ENCODE peak calls at places on chromosomes 4 and X, in six cellular contexts. Z is lung; M is A549; A is upper lobe of right lung; I is body of pancreas; T is CD4-positive, alpha-beta T cell. H is an unnamed sample. For H3K9me3, the result is how much of the 10 kb centered on the place peaks cover.

GRCh38 chr4:25799522-25799921 is 63.3 kb downstream of the SEL1L3 start:
- DNase-seq in T (no peak), A (no peak), Z (no peak), M (no peak), I (no peak), H (no peak)

GRCh38 chr4:114782842-114783595 is 184.4 kb downstream of the UGT8 start:
- DNase-seq in I (no peak), Z (no peak), A (no peak), T (no peak), M (no peak), H (no peak)

GRCh38 chr4:32662803-32663202 is 1942.6 kb downstream of the PCDH7 start:
- DNase-seq in I (no peak), A (no peak), M (no peak), Z (no peak), T (no peak), H (no peak)

GRCh38 chr4:91092398-91092955 is 965.3 kb downstream of the CCSER1 start:
- DNase-seq in I (no peak), T (no peak), M (no peak), Z (no peak), A (no peak), H (peak)

GRCh38 chrX:129957241-129958099 is 25.0 kb upstream of the BCORL1 start:
- DNase-seq in I (peak), M (peak), T (no peak), A (peak), Z (peak), H (no peak)

GRCh38 chr4:112751447-112751846 is 114.5 kb downstream of the LARP7 start:
- DNase-seq in M (no peak), Z (no peak), T (no peak), I (no peak), A (no peak), H (no peak)

GRCh38 chr4:95360256-95360903 is 188.4 kb downstream of the UNC5C start:
- DNase-seq in Z (no peak), A (no peak), M (no peak), I (no peak), T (no peak), H (no peak)

GRCh38 chrX:103685396-103685795 is 1.1 kb downstream of the MORF4L2 start:
- DNase-seq in Z (no peak), M (peak), A (no peak), I (no peak), T (no peak), H (no peak)

GRCh38 chrX:36947214-36947613 is 61.0 kb upstream of the FAM47C start:
- DNase-seq in Z (no peak), I (no peak), T (no peak), A (no peak), M (no peak), H (no peak)

GRCh38 chrX:146224442-146224841 is 406.8 kb downstream of the SLITRK2 start:
- DNase-seq in T (no peak), M (no peak), I (no peak), Z (no peak), A (no peak), H (no peak)

GRCh38 chrX:80879143-80879542 is 69.5 kb upstream of the BRWD3 start:
- DNase-seq in I (peak), A (no peak), M (no peak), Z (no peak), T (no peak), H (peak)

GRCh38 chrX:64894454-64895038 is 81.7 kb downstream of the ZC4H2 start:
- DNase-seq in T (peak), I (peak), M (no peak), A (no peak), Z (no peak), H (peak)

GRCh38 chr4:158500054-158500453 is 21.6 kb upstream of the RXFP1 start:
- DNase-seq in I (no peak), Z (no peak), M (no peak), A (no peak), T (no peak), H (no peak)

GRCh38 chr4:185280608-185281007 is 71.2 kb downstream of the SNX25 start:
- DNase-seq in Z (no peak), M (no peak), I (no peak), T (no peak), A (no peak), H (no peak)

GRCh38 chrX:154017766-154018517 is 1.8 kb downstream of the IRAK1 start:
- DNase-seq in A (no peak), I (no peak), M (no peak), T (no peak), Z (no peak), H (peak)

GRCh38 chr4:44086753-44087152 is 361.9 kb downstream of the KCTD8 start:
- DNase-seq in A (no peak), M (no peak), Z (no peak), I (no peak), T (no peak), H (no peak)

GRCh38 chrX:3567681-3568080 is 145.8 kb downstream of the PRKX start:
- DNase-seq in Z (no peak), I (no peak), M (no peak), T (no peak), A (no peak), H (no peak)

GRCh38 chrX:76202471-76202870 is 29.6 kb downstream of the PBDC1 start:
- DNase-seq in M (no peak), A (no peak), T (no peak), I (no peak), Z (no peak), H (no peak)

GRCh38 chr4:71406459-71406963 is 67.7 kb downstream of the SLC4A4 start:
- DNase-seq in A (no peak), I (no peak), Z (no peak), T (no peak), M (no peak), H (no peak)

GRCh38 chrX:74160816-74161215 is 143.2 kb upstream of the ZCCHC13 start:
- DNase-seq in I (no peak), T (no peak), M (no peak), Z (no peak), A (no peak), H (no peak)

GRCh38 chrX:40078489-40079288 is 19.1 kb downstream of the BCOR start:
- DNase-seq in A (no peak), M (no peak), T (no peak), I (no peak), Z (no peak), H (no peak)

GRCh38 chr4:544386-545105 is 31.5 kb downstream of the TMEM271 start:
- DNase-seq in T (no peak), I (no peak), Z (no peak), M (no peak), A (no peak), H (no peak)

GRCh38 chrX:56797966-56798711 is 69.1 kb downstream of the NBDY start:
- DNase-seq in M (no peak), Z (peak), A (peak), T (no peak), I (peak), H (no peak)

GRCh38 chr4:139815646-139816601 is 150.3 kb downstream of the MGST2 start:
- DNase-seq in A (no peak), Z (no peak), I (peak), T (no peak), M (no peak), H (no peak)

GRCh38 chrX:43633081-43633480 is 23.0 kb upstream of the MAOA start:
- DNase-seq in M (no peak), I (no peak), A (no peak), Z (no peak), T (no peak), H (no peak)

GRCh38 chrX:43631841-43632240 is 24.3 kb upstream of the MAOA start:
- DNase-seq in T (no peak), M (no peak), A (no peak), Z (no peak), I (no peak), H (no peak)

GRCh38 chrX:43627147-43627546 is 29.0 kb upstream of the MAOA start:
- DNase-seq in M (no peak), T (no peak), A (no peak), I (no peak), Z (no peak), H (no peak)

GRCh38 chrX:43627669-43628068 is 28.4 kb upstream of the MAOA start:
- DNase-seq in Z (no peak), A (no peak), I (no peak), T (no peak), M (no peak), H (no peak)

GRCh38 chrX:43629229-43629628 is 26.9 kb upstream of the MAOA start:
- DNase-seq in T (no peak), I (no peak), M (no peak), A (no peak), Z (no peak), H (no peak)
- H3K9me3 ChIP-seq in T (under half), I (under half), M (under half), A (under half), Z (under half), H (under half)

GRCh38 chr4:145217339-145217738 is 37.0 kb upstream of the OTUD4 start:
- DNase-seq in Z (no peak), I (no peak), T (no peak), M (no peak), A (no peak), H (no peak)

GRCh38 chr4:145218251-145218650 is 37.9 kb upstream of the OTUD4 start:
- DNase-seq in Z (no peak), I (peak), T (no peak), M (no peak), A (no peak), H (no peak)

GRCh38 chr4:145213245-145213644 is 32.9 kb upstream of the OTUD4 start:
- DNase-seq in M (no peak), I (no peak), Z (no peak), A (no peak), T (no peak), H (no peak)

DNA sequence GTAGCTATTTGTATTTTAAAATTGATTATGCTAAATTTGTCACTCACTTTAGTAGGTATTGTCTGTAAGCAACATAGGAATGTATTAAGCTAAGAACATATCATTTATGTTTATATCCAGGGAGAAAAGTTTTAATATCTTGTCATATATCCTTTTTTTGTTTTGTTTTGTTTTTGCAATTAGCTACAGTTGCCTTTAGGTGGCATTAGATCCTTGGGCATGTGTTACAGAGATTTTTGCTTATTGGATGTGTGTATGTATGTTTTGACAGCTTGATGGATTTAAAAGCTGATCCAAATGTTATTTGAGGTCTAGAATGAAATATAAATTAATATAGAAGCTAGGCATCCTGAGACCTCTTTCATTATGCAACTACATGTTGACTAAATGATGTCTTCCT is 36.1 kb upstream of the OTUD4 start:
- DNase-seq in A (no peak), T (no peak), M (no peak), I (no peak), Z (no peak), H (no peak)
- TF ChIP-seq CTCF in A (peak), T (peak), M (peak), I (peak), Z (no peak), H (peak)

DNA sequence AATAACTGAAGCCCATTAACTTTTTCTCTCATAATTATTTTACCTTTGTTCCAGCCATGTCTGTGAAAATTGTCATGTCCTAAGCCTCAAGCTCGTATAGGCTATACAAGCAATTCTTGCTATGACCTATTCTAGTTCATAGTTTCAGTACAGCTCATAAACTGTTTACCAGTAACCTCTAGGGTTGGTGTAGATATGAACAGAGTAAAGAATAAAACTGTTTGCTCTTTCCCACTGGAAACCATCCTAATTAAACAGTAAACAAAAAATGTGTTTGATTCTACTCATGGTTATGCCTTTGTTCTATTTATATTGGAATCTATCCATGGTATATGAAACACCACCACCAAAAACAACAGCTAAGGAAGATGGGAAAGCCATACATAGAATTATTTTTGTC is 1444.0 kb upstream of the PCDH7 start:
- DNase-seq in M (no peak), T (no peak), A (no peak), Z (no peak), I (no peak), H (no peak)
- H3K9me3 ChIP-seq in M (under half), T (under half), A (under half), Z (under half), I (under half), H (under half)

DNA sequence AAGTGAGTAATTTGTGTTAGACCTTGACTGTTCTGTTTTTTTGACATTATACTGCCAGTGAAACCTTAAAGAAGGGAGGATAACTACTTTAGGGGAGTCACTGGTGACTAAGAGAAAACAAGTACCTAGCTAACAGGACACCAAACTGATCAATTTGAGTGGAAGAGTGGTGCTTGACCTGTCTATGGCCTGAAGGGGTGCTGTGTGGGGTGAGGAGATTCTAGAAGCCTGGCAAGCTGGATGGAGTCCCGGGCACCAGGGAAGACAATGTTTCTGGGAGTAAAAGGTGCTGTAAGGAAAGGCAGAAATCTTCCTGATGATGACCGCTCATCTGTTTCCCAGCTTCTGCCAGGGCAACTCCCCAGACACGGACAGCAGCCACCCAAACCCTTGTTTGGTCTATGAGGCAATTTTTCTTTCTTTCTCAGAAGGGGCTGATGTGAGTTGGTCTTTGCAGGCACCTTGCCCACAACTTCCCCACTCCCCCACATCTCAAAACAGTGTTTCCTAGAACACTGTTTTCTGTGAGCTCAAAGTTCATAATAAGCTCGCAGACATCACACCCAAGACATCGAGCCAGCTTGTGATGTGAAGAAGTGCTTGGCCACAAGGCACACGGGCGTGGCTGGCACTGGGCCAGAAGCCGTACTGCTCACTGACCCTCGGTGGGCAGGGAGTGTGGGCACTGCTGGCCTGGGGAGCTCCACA is 4.6 kb downstream of the TXK start:
- DNase-seq in I (no peak), A (no peak), M (peak), T (peak), Z (no peak), H (no peak)
- TF ChIP-seq CTCF in I (no peak), A (no peak), M (no peak), T (no peak), Z (no peak), H (no peak)

GRCh38 chrX:82031250-82031649 is 829.3 kb downstream of the SH3BGRL start:
- DNase-seq in Z (no peak), A (no peak), T (no peak), M (no peak), I (no peak), H (no peak)

GRCh38 chrX:82029571-82030218 is 827.8 kb downstream of the SH3BGRL start:
- DNase-seq in Z (no peak), A (no peak), M (no peak), T (no peak), I (no peak), H (no peak)
- H3K9me3 ChIP-seq in Z (under half), A (under half), M (under half), T (under half), I (under half), H (under half)